ENCODE peak calls at places on chromosomes 7 and 10, in nine cellular contexts. E is sigmoid colon, G is ovary, V is neural progenitor cell, F is uterus, J is cardiac muscle cell, R is PC-9, W is lower lobe of right lung, U is OCI-LY7. O is an unnamed sample.

GRCh38 chr7:102236592-102237287 is 49.9 kb upstream of the SH2B2 start:
- DNase-seq in E (peak; percentile 75), G (peak; percentile 78), V (peak; percentile 83), F (peak; percentile 64), J (peak; percentile 83), R (no peak), W (no peak), U (peak; percentile 57), O (peak; percentile 59)

GRCh38 chr7:1385809-1386622 is 73.3 kb downstream of the MICALL2 start:
- DNase-seq in E (no peak), G (no peak), V (no peak), F (no peak), J (no peak), R (no peak), W (no peak), U (no peak), O (no peak)

GRCh38 chr10:132518572-132519381 is 18.8 kb upstream of the INPP5A start:
- DNase-seq in E (no peak), G (peak; percentile 76), V (peak; percentile 59), F (peak; percentile 63), J (peak; percentile 80), R (peak; percentile 70), W (peak; percentile 85), U (no peak), O (peak; percentile 17)

GRCh38 chr7:55898287-55898686 is 11.0 kb downstream of the ZNF713 start:
- DNase-seq in E (no peak), G (no peak), V (no peak), F (no peak), J (no peak), R (no peak), W (no peak), U (no peak), O (no peak)

GRCh38 chr10:90674461-90674860 is 183.4 kb downstream of the HTR7 start:
- DNase-seq in E (no peak), G (no peak), V (no peak), F (no peak), J (no peak), R (no peak), W (no peak), U (no peak), O (no peak)

GRCh38 chr10:24617771-24618396 is 105.8 kb downstream of the ARHGAP21 start:
- DNase-seq in E (peak; percentile 71), G (peak; percentile 61), V (peak; percentile 75), F (peak; percentile 26), J (peak; percentile 67), R (no peak), W (peak; percentile 58), U (peak; percentile 47), O (peak; percentile 71)

GRCh38 chr7:28060371-28060950 is 120.1 kb downstream of the JAZF1 start:
- DNase-seq in E (no peak), G (no peak), V (no peak), F (no peak), J (no peak), R (no peak), W (no peak), U (no peak), O (no peak)

GRCh38 chr7:107446988-107447387 is 22.9 kb upstream of the GPR22 start:
- DNase-seq in E (no peak), G (no peak), V (no peak), F (no peak), J (no peak), R (no peak), W (no peak), U (no peak), O (no peak)

GRCh38 chr10:97463363-97464132 is 17.6 kb downstream of the ZDHHC16 start:
- DNase-seq in E (no peak), G (no peak), V (peak; percentile 68), F (no peak), J (peak; percentile 62), R (peak; percentile 71), W (no peak), U (peak; percentile 56), O (no peak)

GRCh38 chr10:125174360-125174759 is 14.0 kb upstream of the CTBP2 start:
- DNase-seq in E (no peak), G (no peak), V (peak; percentile 21), F (no peak), J (no peak), R (no peak), W (no peak), U (no peak), O (no peak)

GRCh38 chr7:75650671-75651070 is 88.1 kb downstream of the HIP1 start:
- DNase-seq in E (no peak), G (no peak), V (peak; percentile 33), F (no peak), J (no peak), R (no peak), W (peak; percentile 56), U (no peak), O (peak; percentile 52)

GRCh38 chr10:48493083-48493871 is 111.6 kb downstream of the ARHGAP22 start:
- DNase-seq in E (no peak), G (peak; percentile 31), V (no peak), F (no peak), J (no peak), R (no peak), W (peak; percentile 71), U (no peak), O (peak; percentile 71)

DNA sequence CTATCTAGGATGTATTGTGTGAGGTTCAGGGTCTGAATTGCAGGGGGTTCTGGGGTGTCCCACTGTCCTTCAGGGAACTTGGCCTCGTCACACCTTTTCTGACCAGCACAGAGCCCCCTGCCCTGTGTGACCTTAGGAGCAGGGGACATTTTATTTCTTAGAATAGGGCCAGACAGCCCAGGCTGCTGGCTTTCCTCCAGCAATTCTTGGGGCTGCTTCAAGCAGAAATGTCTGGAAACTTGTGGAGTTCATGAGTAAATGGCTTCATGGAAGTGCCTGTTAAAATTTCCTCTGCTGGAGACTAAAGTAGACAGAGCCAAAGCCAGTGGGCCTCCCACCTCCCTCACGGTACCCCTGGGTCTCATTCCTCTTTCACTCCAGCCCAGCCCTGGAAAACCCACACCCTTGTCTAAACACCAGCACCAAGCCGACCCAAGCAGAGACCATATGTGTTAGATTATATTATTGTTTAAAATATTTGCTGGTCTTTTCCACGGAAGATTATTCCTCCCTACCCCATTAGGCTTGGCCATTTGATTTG is 505.5 kb upstream of the ZMIZ1 start:
- DNase-seq in E (no peak), G (no peak), V (no peak), F (peak; percentile 45), J (no peak), R (no peak), W (no peak), U (no peak), O (no peak)
- H3K4me1 ChIP-seq in E (no peaks in the 10 kb centered on the region), G (no peaks in the 10 kb centered on the region), V (peaks cover 30% of the 10 kb centered on the region), F (peaks cover 6% of the 10 kb centered on the region), J (peaks cover 20% of the 10 kb centered on the region), R (no peaks in the 10 kb centered on the region), W (no peaks in the 10 kb centered on the region), U (no peaks in the 10 kb centered on the region), O (no peaks in the 10 kb centered on the region)

DNA sequence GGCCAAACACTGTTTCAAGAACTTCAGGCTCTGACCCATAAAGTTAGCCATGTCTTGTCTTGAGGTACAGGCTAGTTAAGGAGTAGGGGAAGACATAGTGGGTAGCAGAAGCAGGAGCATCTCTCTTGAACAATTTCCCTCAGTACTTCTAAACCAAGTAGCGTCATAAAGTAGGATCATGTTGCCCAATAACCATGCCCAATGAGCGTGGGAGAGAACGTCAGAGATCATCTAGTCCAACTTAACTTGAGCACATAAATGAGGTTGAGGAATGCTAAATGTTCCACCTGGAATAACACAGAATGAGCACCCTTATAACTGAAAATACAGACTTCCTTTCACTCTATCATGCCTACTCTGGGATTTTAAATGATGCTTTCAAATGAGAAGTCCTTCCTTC is 134.9 kb downstream of the AOAH start:
- DNase-seq in E (no peak), G (no peak), V (no peak), F (no peak), J (no peak), R (no peak), W (no peak), U (no peak), O (no peak)
- H3K36me3 ChIP-seq in E (no peaks in the 10 kb centered on the region), G (no peaks in the 10 kb centered on the region), V (no peaks in the 10 kb centered on the region), F (no peaks in the 10 kb centered on the region), J (no peaks in the 10 kb centered on the region), R (no peaks in the 10 kb centered on the region), W (no peaks in the 10 kb centered on the region), U (no peaks in the 10 kb centered on the region), O (no peaks in the 10 kb centered on the region)

DNA sequence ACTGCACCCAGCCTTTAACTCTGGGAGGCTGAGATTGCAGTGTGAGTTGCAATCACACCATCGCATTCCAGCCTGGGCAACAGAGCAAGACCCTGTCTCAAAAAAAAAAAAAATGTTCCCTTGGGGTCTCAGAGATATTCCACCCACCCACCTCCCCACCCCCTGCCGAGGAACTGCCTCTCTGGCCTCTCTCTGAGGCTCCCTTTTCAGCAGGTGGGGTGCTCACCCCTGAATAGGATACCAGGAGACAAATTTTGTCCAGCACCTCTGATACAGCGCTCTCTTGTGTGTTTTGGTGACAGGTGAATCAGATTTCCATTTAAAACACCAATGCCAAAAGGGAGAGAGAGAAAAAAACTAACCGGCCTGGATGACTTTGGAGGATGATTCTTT is 92.6 kb upstream of the KIF5B start:
- DNase-seq in E (no peak), G (no peak), V (no peak), F (no peak), J (no peak), R (no peak), W (no peak), U (no peak), O (no peak)
- H3K4me1 ChIP-seq in E (no peaks in the 10 kb centered on the region), G (peaks cover 4% of the 10 kb centered on the region), V (no peaks in the 10 kb centered on the region), F (no peaks in the 10 kb centered on the region), J (no peaks in the 10 kb centered on the region), R (peaks cover 12% of the 10 kb centered on the region), W (peaks cover 3% of the 10 kb centered on the region), U (no peaks in the 10 kb centered on the region), O (no peaks in the 10 kb centered on the region)

GRCh38 chr7:2511769-2512168 is 7.8 kb upstream of the LFNG start:
- DNase-seq in E (no peak), G (no peak), V (no peak), F (no peak), J (no peak), R (no peak), W (no peak), U (no peak), O (no peak)

GRCh38 chr7:2513702-2514101 is 5.9 kb upstream of the LFNG start:
- DNase-seq in E (no peak), G (no peak), V (no peak), F (no peak), J (no peak), R (no peak), W (no peak), U (no peak), O (no peak)

GRCh38 chr7:2510909-2511768 is 8.4 kb upstream of the LFNG start:
- DNase-seq in E (no peak), G (no peak), V (peak; percentile 47), F (no peak), J (no peak), R (no peak), W (peak; percentile 76), U (peak; percentile 76), O (no peak)

GRCh38 chr7:2512179-2512644 is 7.4 kb upstream of the LFNG start:
- DNase-seq in E (no peak), G (no peak), V (no peak), F (no peak), J (no peak), R (no peak), W (no peak), U (peak; percentile 36), O (no peak)

DNA sequence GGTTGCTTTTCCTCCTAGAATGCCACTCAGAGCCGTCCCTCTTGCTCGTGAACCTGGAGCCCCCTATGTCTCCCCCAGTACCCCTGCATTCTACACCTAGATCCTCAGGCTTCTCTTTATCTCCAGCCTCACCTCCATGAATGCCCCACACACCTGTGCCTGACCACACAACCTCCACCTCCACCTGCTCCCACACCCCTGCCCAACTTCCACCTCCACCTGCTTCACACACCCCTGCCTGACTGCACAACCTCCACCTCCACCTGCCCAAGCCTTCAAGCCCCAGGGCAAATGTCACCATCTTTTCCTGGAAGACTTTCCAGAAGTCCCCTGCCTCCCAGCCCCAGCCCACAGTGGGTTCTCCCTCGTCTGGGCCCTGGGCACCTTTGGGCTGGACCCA is 6.9 kb upstream of the LFNG start:
- DNase-seq in E (no peak), G (no peak), V (no peak), F (no peak), J (no peak), R (no peak), W (no peak), U (no peak), O (no peak)
- H3K36me3 ChIP-seq in E (no peaks in the 10 kb centered on the region), G (no peaks in the 10 kb centered on the region), V (no peaks in the 10 kb centered on the region), F (no peaks in the 10 kb centered on the region), J (no peaks in the 10 kb centered on the region), R (no peaks in the 10 kb centered on the region), W (no peaks in the 10 kb centered on the region), U (no peaks in the 10 kb centered on the region), O (no peaks in the 10 kb centered on the region)

O was measured in tibial artery.